ENCODE peak calls at places on chromosomes 7 and 10, in six cellular contexts. V is activated T-helper 1 cell treated with anti-CD3 and anti-CD28 coated beads, Interleukin-12 subunit alpha, Interleukin-12 subunit beta, Interleukin-2, Interleukin-4 antibody, amounts not matched to agents 30 ng/mL and 10 ng/mL and 1 ng/mL, durations not matched to agents 14 hours and 24 hours and 36 hours; K is HCEC 1CT; Y is stimulated activated CD4-positive, alpha-beta T cell treated with anti-CD3 and anti-CD28 coated beads, Interleukin-1b, Interleukin-23, amount 100 ng/mL, for 1 hour; E is ELR; J is AML-193. R is an unnamed sample.

GRCh38 chr10:111836586-111836985 is 347.0 kb downstream of the GPAM start:
- DNase-seq in E (no peak), J (no peak), V (no peak), Y (no peak), K (no peak), R (no peak)

GRCh38 chr7:24980695-24981543 is 941 bp upstream of the OSBPL3 start:
- DNase-seq in V (no peak), E (peak; percentile 55), J (no peak), Y (no peak), K (peak; percentile 42), R (no peak)

GRCh38 chr10:12214763-12215218 is 18.8 kb downstream of the CDC123 start:
- DNase-seq in K (peak; percentile 63), Y (no peak), J (peak; percentile 42), E (peak; percentile 71), V (peak; percentile 15), R (no peak)

GRCh38 chr10:42962902-42963231 is 114.0 kb upstream of the RET start:
- DNase-seq in K (no peak), Y (no peak), J (no peak), E (no peak), V (no peak), R (no peak)

GRCh38 chr7:116547347-116547746 is 22.5 kb downstream of the CAV1 start:
- DNase-seq in V (no peak), E (peak; percentile 83), J (no peak), K (peak; percentile 80), Y (no peak), R (no peak)

GRCh38 chr7:25854608-25855497 is 297.1 kb upstream of the NFE2L3 start:
- DNase-seq in E (peak; percentile 82), K (peak; percentile 100), Y (no peak), J (peak; percentile 15), V (peak; percentile 57), R (peak; percentile 15)

GRCh38 chr10:7264313-7264741 is 146.5 kb downstream of the SFMBT2 start:
- DNase-seq in V (no peak), E (no peak), J (no peak), K (peak; percentile 52), Y (no peak), R (no peak)

GRCh38 chr10:132528064-132528800 is 9.4 kb upstream of the INPP5A start:
- DNase-seq in J (no peak), V (no peak), K (peak; percentile 42), Y (no peak), E (no peak), R (no peak)